ENCODE peak calls at places on chromosome 3, in four cellular contexts. A, J, E and L are unnamed samples.

GRCh38 chr3:128068156-128068620 is 16.0 kb downstream of the SEC61A1 start:
- DNase-seq in J (peak), A (peak), E (no peak), L (peak)

GRCh38 chr3:162629372-162629771 is 1132.8 kb downstream of the OTOL1 start:
- DNase-seq in A (no peak), J (no peak), E (no peak), L (no peak)

GRCh38 chr3:22156868-22157267 is 405.9 kb upstream of the ZNF385D start:
- DNase-seq in J (no peak), A (no peak), E (no peak), L (no peak)

GRCh38 chr3:149967067-149967685 is 3.5 kb downstream of the PFN2 start:
- DNase-seq in J (no peak), A (no peak), E (no peak), L (no peak)

GRCh38 chr3:56251343-56251945 is 216.8 kb downstream of the ERC2 start:
- DNase-seq in A (peak), E (no peak), J (peak), L (no peak)

GRCh38 chr3:184377374-184377773 is 633 bp downstream of the THPO start:
- DNase-seq in J (no peak), A (no peak), E (no peak), L (no peak)

GRCh38 chr3:148955544-148956346 is 35.6 kb upstream of the GYG1 start:
- DNase-seq in E (no peak), A (peak), J (no peak), L (peak)

GRCh38 chr3:125219261-125219701 is 6.7 kb upstream of the SLC12A8 start:
- DNase-seq in A (no peak), J (no peak), E (no peak), L (peak)

GRCh38 chr3:19364150-19364549 is 215.8 kb downstream of the KCNH8 start:
- DNase-seq in A (no peak), J (no peak), E (no peak), L (no peak)

GRCh38 chr3:194574639-194575483 is 58.4 kb downstream of the TMEM44 start:
- DNase-seq in E (no peak), J (no peak), A (peak), L (peak)

GRCh38 chr3:47954562-47954961 is 61.7 kb downstream of the MAP4 start:
- DNase-seq in E (no peak), J (no peak), A (no peak), L (no peak)

GRCh38 chr3:123138819-123139517 is 62.8 kb upstream of the SEC22A start:
- DNase-seq in E (no peak), A (no peak), J (no peak), L (no peak)

GRCh38 chr3:2727566-2728318 is 382.4 kb downstream of the IL5RA start:
- DNase-seq in J (no peak), A (no peak), E (no peak), L (no peak)

GRCh38 chr3:107394502-107394901 is 17.3 kb downstream of the CCDC54 start:
- DNase-seq in E (no peak), J (no peak), A (no peak), L (no peak)

GRCh38 chr3:125367403-125368230 is 7.5 kb downstream of the ZNF148 start:
- DNase-seq in E (no peak), J (no peak), A (no peak), L (no peak)

GRCh38 chr3:135103913-135104312 is 308.9 kb downstream of the EPHB1 start:
- DNase-seq in E (no peak), A (no peak), J (no peak), L (peak)